ENCODE peak calls at places on chromosomes 12 and 14, in seven cellular contexts. M is GM12878, U is SK-N-SH, W is K562, L is HCT116, S is H1, F is HepG2. V is an unnamed sample.

GRCh38 chr14:88765130-88765529 is 27.6 kb downstream of the EML5 start:
- DNase-seq in U (no peak), F (no peak), W (no peak), L (no peak), M (no peak), S (peak; percentile 2), V (no peak)

GRCh38 chr12:89999699-90000505 is 291.3 kb upstream of the ATP2B1 start:
- DNase-seq in M (no peak), U (no peak), S (no peak), W (no peak), L (no peak), F (no peak), V (no peak)

GRCh38 chr12:65867428-65867827 is 43.1 kb downstream of the HMGA2 start:
- DNase-seq in W (no peak), M (no peak), S (no peak), F (no peak), U (no peak), L (no peak), V (no peak)

GRCh38 chr12:108482717-108483212 is 32.3 kb upstream of the FICD start:
- DNase-seq in U (no peak), M (no peak), S (no peak), F (no peak), L (no peak), W (peak; percentile 33), V (no peak)

GRCh38 chr12:6020930-6021329 is 75.9 kb upstream of the ANO2 start:
- DNase-seq in S (no peak), L (no peak), W (no peak), U (no peak), M (no peak), F (no peak), V (no peak)

GRCh38 chr12:55743967-55744931 is 1.3 kb downstream of the GDF11 start:
- DNase-seq in S (no peak), L (no peak), U (peak; percentile 49), F (no peak), M (no peak), W (no peak), V (no peak)

GRCh38 chr12:96466939-96467751 is 22.2 kb upstream of the CFAP54 start:
- DNase-seq in W (no peak), M (no peak), F (no peak), L (no peak), S (no peak), U (no peak), V (no peak)

GRCh38 chr14:24857277-24857676 is 192.7 kb downstream of the STXBP6 start:
- DNase-seq in M (no peak), S (no peak), F (no peak), L (no peak), U (no peak), W (no peak), V (no peak)

GRCh38 chr12:6570264-6570887 is 2.3 kb upstream of the NOP2 start:
- DNase-seq in W (peak; percentile 43), S (no peak), F (peak; percentile 63), L (peak; percentile 37), M (no peak), U (peak; percentile 83), V (no peak)

GRCh38 chr14:72608391-72609204 is 285.3 kb downstream of the DPF3 start:
- DNase-seq in L (peak; percentile 33), F (no peak), W (peak; percentile 32), M (no peak), S (no peak), U (no peak), V (no peak)

GRCh38 chr12:46830731-46831334 is 5.0 kb upstream of the SLC38A4 start:
- DNase-seq in U (no peak), M (no peak), W (no peak), F (no peak), L (no peak), S (no peak), V (no peak)

GRCh38 chr12:6333566-6333965 is 8.3 kb downstream of the TNFRSF1A start:
- DNase-seq in W (no peak), M (no peak), U (no peak), L (no peak), F (no peak), S (no peak), V (no peak)

GRCh38 chr14:60933920-60934655 is 46.8 kb downstream of the TRMT5 start:
- DNase-seq in F (no peak), S (no peak), M (no peak), U (no peak), L (no peak), W (peak; percentile 7), V (no peak)

GRCh38 chr14:35406811-35407630 is 2.5 kb upstream of the NFKBIA start:
- DNase-seq in S (no peak), W (peak; percentile 52), L (peak; percentile 56), F (peak; percentile 87), M (no peak), U (peak; percentile 54), V (peak; percentile 76)

GRCh38 chr12:27936196-27936595 is 36.3 kb downstream of the PTHLH start:
- DNase-seq in U (no peak), L (no peak), S (no peak), F (no peak), W (no peak), M (no peak), V (no peak)

GRCh38 chr12:119692410-119692809 is 24.5 kb downstream of the PRKAB1 start:
- DNase-seq in W (no peak), M (no peak), F (no peak), U (peak; percentile 39), L (no peak), S (no peak), V (no peak)

GRCh38 chr14:70237710-70238109 is 49.0 kb upstream of the SLC8A3 start:
- DNase-seq in S (no peak), F (no peak), L (no peak), U (no peak), M (no peak), W (peak; percentile 81), V (no peak)

DNA sequence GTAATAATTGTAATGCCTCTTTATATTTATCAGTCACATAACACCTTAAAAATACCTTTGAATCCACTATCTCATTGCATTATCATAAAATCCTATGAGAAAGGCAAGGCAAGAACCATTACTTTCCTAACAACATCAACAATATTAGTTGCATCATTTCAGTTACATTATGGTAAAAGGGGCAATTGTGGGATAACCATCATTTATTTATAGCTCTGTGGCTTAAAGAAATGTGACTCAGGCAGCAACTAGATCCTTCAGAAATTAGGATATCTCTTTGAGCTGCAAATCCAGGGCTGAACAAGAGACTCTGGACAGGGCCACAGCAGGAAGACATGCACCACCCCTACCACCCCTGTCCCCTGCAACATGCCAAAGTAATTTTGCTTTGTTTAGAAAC is 36.4 kb downstream of the EPS8 start:
- DNase-seq in S (no peak), U (no peak), W (no peak), M (no peak), F (no peak), L (no peak), V (no peak)
- TF ChIP-seq JUND in S (no peak), U (no peak), W (no peak), M (no peak), F (no peak), L (no peak), V (no peak)

GRCh38 chr12:124392271-124392990 is 97.5 kb downstream of the RFLNA start:
- DNase-seq in U (peak; percentile 77), S (no peak), F (no peak), W (peak; percentile 35), M (no peak), L (peak; percentile 55), V (no peak)

GRCh38 chr12:124391340-124392261 is 96.7 kb downstream of the RFLNA start:
- DNase-seq in S (no peak), W (peak; percentile 44), F (no peak), L (peak; percentile 29), U (no peak), M (peak; percentile 28), V (no peak)

GRCh38 chr12:124389537-124390441 is 94.9 kb downstream of the RFLNA start:
- DNase-seq in M (no peak), L (no peak), U (no peak), W (no peak), F (peak; percentile 38), S (no peak), V (no peak)

GRCh38 chr12:124388679-124389536 is 94.0 kb downstream of the RFLNA start:
- DNase-seq in S (no peak), F (peak; percentile 79), W (no peak), M (no peak), U (peak; percentile 93), L (no peak), V (no peak)

GRCh38 chr12:124390442-124391116 is 95.7 kb downstream of the RFLNA start:
- DNase-seq in U (no peak), W (no peak), S (no peak), F (no peak), M (peak; percentile 23), L (peak; percentile 27), V (no peak)
- TF ChIP-seq JUND in U (peak; percentile 54), W (no peak), S (no peak), F (no peak), M (no peak), L (no peak), V (no peak)

DNA sequence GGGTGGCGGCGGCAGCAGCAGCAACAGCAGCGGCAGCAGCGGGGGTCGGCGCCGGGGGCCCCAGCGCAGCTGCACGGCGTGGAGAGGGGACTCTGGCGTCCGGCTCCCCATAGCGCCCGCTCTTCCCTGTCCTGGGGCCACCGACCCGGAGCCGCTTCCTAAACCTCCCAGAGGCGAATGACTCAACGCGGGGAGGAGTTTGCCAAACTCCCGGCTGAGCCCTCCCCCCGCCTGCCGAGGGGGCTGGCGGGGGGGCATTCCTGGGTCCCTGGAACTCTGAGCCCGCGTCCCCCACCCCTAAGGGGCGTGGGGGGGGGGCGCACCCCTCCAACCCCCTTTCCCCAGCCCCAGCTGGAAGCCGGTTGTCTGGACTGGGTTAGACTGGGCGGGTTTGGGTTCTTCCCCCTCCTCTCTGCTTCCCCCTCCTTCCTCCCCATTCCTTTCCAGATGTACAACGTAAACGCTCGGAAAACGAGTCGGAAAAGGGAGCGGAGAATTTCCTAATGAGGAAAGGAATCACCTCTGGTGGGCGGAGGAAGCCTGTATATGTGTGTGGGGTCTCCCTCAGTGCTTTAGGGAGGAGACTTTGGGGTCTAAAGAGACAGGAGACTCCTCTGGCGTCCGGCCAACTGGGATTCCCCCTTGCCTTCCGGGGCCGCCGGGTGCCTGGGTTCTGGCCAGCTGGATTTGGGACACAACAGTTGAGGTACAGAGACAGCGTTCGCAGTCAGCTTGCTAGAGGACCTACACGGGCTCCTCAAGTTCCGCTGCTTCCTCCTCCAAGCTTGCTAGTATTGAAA is at the start of gene ITGA5:
- DNase-seq in L (peak; percentile 18), F (no peak), U (peak; percentile 58), M (no peak), W (peak; percentile 82), S (no peak), V (peak; percentile 70)
- TF ChIP-seq JUND in L (peak; percentile 47), F (no peak), U (peak; percentile 54), M (no peak), W (peak; percentile 92), S (no peak), V (no peak)

DNA sequence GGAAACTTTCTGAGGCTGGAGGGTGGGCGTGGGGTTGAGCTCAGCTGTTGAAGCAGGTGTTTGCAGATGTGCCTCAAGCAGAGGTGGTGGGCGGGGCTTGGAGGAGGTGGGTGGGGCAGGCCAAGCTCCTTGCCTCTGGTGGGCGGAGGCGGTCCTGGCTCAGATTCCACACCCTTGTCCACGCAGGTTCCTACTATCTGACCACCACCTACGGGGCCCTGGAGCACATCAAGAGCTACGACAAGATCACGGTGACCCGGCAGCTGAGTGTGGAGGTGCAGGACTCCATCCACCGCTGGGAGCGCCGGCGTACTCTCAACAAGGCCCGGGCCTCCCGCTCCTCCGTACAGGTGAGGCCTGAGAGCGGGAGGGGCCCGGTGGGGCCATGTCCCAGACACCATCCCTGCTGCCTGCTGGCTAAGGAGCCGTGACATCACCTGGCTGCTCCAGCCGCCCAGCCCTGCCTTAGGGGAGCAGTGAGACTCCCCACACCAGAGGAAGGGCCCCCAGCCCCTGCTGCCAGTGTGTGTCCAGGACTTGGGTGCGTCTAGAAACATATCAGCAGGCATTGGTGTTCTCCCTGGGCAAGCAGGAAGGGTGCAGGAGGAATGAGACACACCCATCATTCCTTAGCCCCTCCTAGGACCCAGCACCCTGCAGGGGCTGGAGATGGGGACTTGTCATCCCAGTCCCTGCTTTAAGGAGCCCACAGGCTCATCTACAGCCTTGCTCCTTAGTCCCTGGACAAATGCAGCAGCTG is 63.4 kb downstream of the LGMN start:
- DNase-seq in U (no peak), W (peak; percentile 39), M (no peak), F (no peak), S (no peak), L (no peak), V (no peak)
- TF ChIP-seq JUND in U (no peak), W (no peak), M (no peak), F (no peak), S (no peak), L (no peak), V (no peak)